ENCODE peak calls at places on chromosomes 1 and 21, in four cellular contexts. T is H9, L is H1, D is mesendoderm. Y is an unnamed sample.

GRCh38 chr1:2279210-2279639 is 51.1 kb downstream of the SKI start:
- DNase-seq in T (peak), L (peak), D (peak), Y (peak)

GRCh38 chr1:226736908-226737818 is 1.9 kb downstream of the ITPKB start:
- DNase-seq in T (peak), L (no peak), D (peak), Y (peak)

GRCh38 chr1:152014943-152015342 is 21.3 kb upstream of the S100A10 start:
- DNase-seq in T (no peak), L (no peak), D (no peak), Y (no peak)

GRCh38 chr1:93735722-93736121 is 54.1 kb upstream of the BCAR3 start:
- DNase-seq in T (no peak), L (no peak), D (no peak), Y (peak)

GRCh38 chr1:36609241-36610027 is 126.7 kb upstream of the CSF3R start:
- DNase-seq in T (peak), L (peak), D (peak), Y (peak)

GRCh38 chr1:110281363-110282290 is 57.5 kb upstream of the RBM15 start:
- DNase-seq in T (no peak), L (no peak), D (no peak), Y (peak)

GRCh38 chr1:233530665-233531386 is 83.1 kb upstream of the KCNK1 start:
- DNase-seq in T (no peak), L (no peak), D (no peak), Y (no peak)

GRCh38 chr1:48329489-48329888 is 107.0 kb downstream of the SLC5A9 start:
- DNase-seq in T (no peak), L (no peak), D (no peak), Y (peak)

GRCh38 chr1:246773213-246773641 is 49.0 kb downstream of the SCCPDH start:
- DNase-seq in T (no peak), L (no peak), D (no peak), Y (no peak)

GRCh38 chr1:113198806-113199205 is 125.8 kb downstream of the LRIG2 start:
- DNase-seq in T (no peak), L (no peak), D (no peak), Y (no peak)

GRCh38 chr21:16908087-16908486 is 604.8 kb upstream of the CXADR start:
- DNase-seq in T (no peak), L (no peak), D (no peak), Y (no peak)

GRCh38 chr1:110434946-110435345 is 16.0 kb upstream of the PROK1 start:
- DNase-seq in T (no peak), L (no peak), D (no peak), Y (no peak)

GRCh38 chr1:210010161-210010560 is 72.1 kb downstream of the SYT14 start:
- DNase-seq in T (no peak), L (no peak), D (no peak), Y (no peak)

GRCh38 chr21:34802180-34802899 is 133.5 kb downstream of the CLIC6 start:
- DNase-seq in T (no peak), L (no peak), D (no peak), Y (no peak)

GRCh38 chr1:234495231-234495990 is 16.4 kb upstream of the TARBP1 start:
- DNase-seq in T (no peak), L (no peak), D (no peak), Y (peak)

GRCh38 chr1:210898473-210898872 is 235.5 kb downstream of the KCNH1 start:
- DNase-seq in T (no peak), L (no peak), D (no peak), Y (no peak)

GRCh38 chr1:28811766-28812668 is at the start of gene OPRD1:
- DNase-seq in T (no peak), L (no peak), D (peak), Y (no peak)

DNA sequence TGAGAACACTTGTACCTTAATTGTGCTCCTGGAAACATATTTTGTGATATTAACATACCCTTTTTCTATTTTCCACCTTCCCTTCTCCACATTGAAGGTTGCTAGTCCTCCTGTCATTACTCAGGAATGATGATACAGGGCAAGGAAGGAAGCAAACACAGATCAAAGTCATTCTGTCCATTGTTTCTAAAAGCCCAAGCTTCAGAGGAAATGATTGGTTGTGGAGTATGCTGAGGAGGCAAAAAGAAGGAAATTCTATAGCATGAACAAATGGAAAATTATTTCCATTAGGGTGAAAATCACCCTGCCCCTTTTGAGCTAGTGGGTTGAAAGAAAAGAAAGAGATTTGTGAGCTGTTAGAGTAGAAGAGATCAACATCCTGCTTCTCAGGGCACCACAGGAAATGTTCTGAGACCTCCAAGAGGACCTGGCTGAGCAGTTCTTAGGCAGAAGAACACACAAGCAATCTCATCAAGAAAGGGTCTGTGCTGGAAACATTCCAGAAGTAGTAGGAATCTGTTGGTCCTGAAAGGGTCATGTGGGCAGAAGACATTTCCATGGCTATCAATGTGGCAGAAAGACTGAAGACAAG is 29.0 kb upstream of the PRRX1 start:
- DNase-seq in T (no peak), L (no peak), D (no peak), Y (peak)
- H3K56ac ChIP-seq in T (no peak), L (no peak), D (no peak), Y (peak)

GRCh38 chr1:9183898-9184297 is 50.7 kb upstream of the H6PD start:
- DNase-seq in T (no peak), L (no peak), D (peak), Y (no peak)
- H3K56ac ChIP-seq in T (no peak), L (no peak), D (no peak), Y (no peak)

DNA sequence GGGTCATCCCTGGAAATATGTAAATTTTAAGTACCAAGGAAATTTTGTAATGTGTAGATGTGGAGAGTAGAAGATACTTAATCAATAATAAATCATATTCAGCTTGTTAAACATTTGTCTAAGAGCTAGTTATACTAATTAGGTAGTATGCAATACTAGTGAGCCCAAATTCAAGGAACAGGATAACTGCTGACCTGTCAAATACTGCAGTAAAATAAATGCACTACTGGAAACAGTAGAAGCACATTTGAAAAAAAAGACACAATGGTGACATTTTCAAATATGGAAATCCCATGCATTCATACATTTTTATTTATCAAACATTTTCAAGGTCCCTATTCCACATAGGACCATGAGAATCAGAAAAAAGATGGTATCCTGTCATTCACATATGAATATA is 27.2 kb downstream of the EPRS1 start:
- DNase-seq in T (no peak), L (no peak), D (no peak), Y (no peak)
- H3K56ac ChIP-seq in T (no peak), L (no peak), D (no peak), Y (no peak)

GRCh38 chr1:198220428-198220827 is 63.6 kb downstream of the NEK7 start:
- DNase-seq in T (no peak), L (no peak), D (no peak), Y (peak)
- H3K56ac ChIP-seq in T (no peak), L (no peak), D (no peak), Y (no peak)

GRCh38 chr1:54777431-54777830 is 13.1 kb upstream of the PARS2 start:
- DNase-seq in T (no peak), L (no peak), D (no peak), Y (no peak)

GRCh38 chr1:54768093-54768492 is 3.8 kb upstream of the PARS2 start:
- DNase-seq in T (no peak), L (no peak), D (peak), Y (peak)

GRCh38 chr1:54774820-54775498 is 10.6 kb upstream of the PARS2 start:
- DNase-seq in T (peak), L (peak), D (peak), Y (peak)

GRCh38 chr1:54777011-54777410 is 12.7 kb upstream of the PARS2 start:
- DNase-seq in T (no peak), L (no peak), D (no peak), Y (no peak)

GRCh38 chr1:54772951-54773350 is 8.6 kb upstream of the PARS2 start:
- DNase-seq in T (no peak), L (no peak), D (no peak), Y (no peak)
- H3K56ac ChIP-seq in T (no peak), L (no peak), D (no peak), Y (no peak)

Y was measured in IMR-90.